ENCODE peak calls at places on chromosomes 3 and 15, in eight cellular contexts. O is Calu3, H is progenitor cell of endocrine pancreas, N is mesothelial cell of epicardium, L is D721Med, M is keratinocyte, Q is CD14-positive monocyte, R is fibroblast of pulmonary artery. S is an unnamed sample.

GRCh38 chr3:81871358-81872152 is 110.1 kb upstream of the GBE1 start:
- DNase-seq in O (no peak), H (no peak), N (no peak), L (no peak), M (no peak), Q (no peak), R (peak), S (no peak)

GRCh38 chr3:170977911-170978310 is 48.6 kb downstream of the SLC2A2 start:
- DNase-seq in O (no peak), H (no peak), N (no peak), L (no peak), M (no peak), Q (no peak), R (peak), S (no peak)

GRCh38 chr15:89307791-89308190 is 26.8 kb downstream of the POLG start:
- DNase-seq in O (no peak), H (no peak), N (no peak), L (no peak), M (no peak), Q (no peak), R (peak), S (no peak)

GRCh38 chr3:151434151-151434890 is 26.5 kb downstream of the IGSF10 start:
- DNase-seq in O (peak), H (no peak), N (no peak), L (no peak), M (peak), Q (no peak), R (peak), S (no peak)

GRCh38 chr3:34863485-34863884 is 775.8 kb upstream of the ARPP21 start:
- DNase-seq in O (no peak), H (no peak), N (no peak), L (no peak), M (no peak), Q (no peak), R (no peak), S (no peak)

GRCh38 chr3:10228248-10228950 is 19.9 kb upstream of the TATDN2 start:
- DNase-seq in O (no peak), H (no peak), N (no peak), L (no peak), M (no peak), Q (peak), R (peak), S (no peak)

GRCh38 chr15:39939487-39940452 is 5.9 kb downstream of the EIF2AK4 start:
- DNase-seq in O (no peak), H (no peak), N (no peak), L (no peak), M (no peak), Q (no peak), R (no peak), S (no peak)

GRCh38 chr3:115660646-115661442 is 37.5 kb downstream of the GAP43 start:
- DNase-seq in O (no peak), H (no peak), N (no peak), L (no peak), M (no peak), Q (no peak), R (no peak), S (no peak)

GRCh38 chr3:122356402-122356801 is 26.6 kb downstream of the MIX23 start:
- DNase-seq in O (peak), H (no peak), N (no peak), L (no peak), M (no peak), Q (no peak), R (peak), S (peak)

GRCh38 chr3:123312331-123313265 is 110.9 kb downstream of the SEC22A start:
- DNase-seq in O (no peak), H (no peak), N (no peak), L (no peak), M (no peak), Q (no peak), R (no peak), S (no peak)

GRCh38 chr3:66372681-66373350 is 128.0 kb downstream of the LRIG1 start:
- DNase-seq in O (no peak), H (no peak), N (no peak), L (no peak), M (no peak), Q (no peak), R (peak), S (peak)

GRCh38 chr15:75551076-75551475 is 28.0 kb downstream of the PTPN9 start:
- DNase-seq in O (no peak), H (no peak), N (no peak), L (no peak), M (no peak), Q (no peak), R (no peak), S (no peak)

GRCh38 chr3:55490194-55490913 is 3.2 kb upstream of the WNT5A start:
- DNase-seq in O (no peak), H (no peak), N (no peak), L (no peak), M (no peak), Q (no peak), R (no peak), S (no peak)

GRCh38 chr3:100634493-100635272 is 25.3 kb downstream of the ADGRG7 start:
- DNase-seq in O (peak), H (no peak), N (no peak), L (no peak), M (no peak), Q (no peak), R (peak), S (peak)

GRCh38 chr15:70854669-70854976 is 666 bp upstream of the LARP6 start:
- DNase-seq in O (no peak), H (no peak), N (no peak), L (no peak), M (no peak), Q (no peak), R (peak), S (no peak)

GRCh38 chr3:54830658-54831057 is 97.2 kb downstream of the LRTM1 start:
- DNase-seq in O (peak), H (no peak), N (no peak), L (no peak), M (peak), Q (no peak), R (peak), S (peak)

GRCh38 chr15:83747050-83747717 is 93.3 kb downstream of the ADAMTSL3 start:
- DNase-seq in O (peak), H (no peak), N (no peak), L (no peak), M (no peak), Q (no peak), R (peak), S (no peak)

GRCh38 chr3:151058742-151059141 is 26.7 kb upstream of the MED12L start:
- DNase-seq in O (no peak), H (no peak), N (no peak), L (no peak), M (no peak), Q (no peak), R (no peak), S (no peak)

GRCh38 chr15:91867581-91868026 is 14.1 kb downstream of the SLCO3A1 start:
- DNase-seq in O (peak), H (no peak), N (no peak), L (no peak), M (peak), Q (no peak), R (peak), S (no peak)

GRCh38 chr3:169505577-169506155 is 157.8 kb downstream of the MECOM start:
- DNase-seq in O (peak), H (no peak), N (no peak), L (no peak), M (no peak), Q (no peak), R (no peak), S (no peak)

GRCh38 chr3:73740041-73740440 is 115.3 kb upstream of the PDZRN3 start:
- DNase-seq in O (no peak), H (no peak), N (no peak), L (no peak), M (no peak), Q (no peak), R (peak), S (no peak)

GRCh38 chr3:36362973-36363372 is 17.3 kb upstream of the STAC start:
- DNase-seq in O (peak), H (no peak), N (no peak), L (no peak), M (peak), Q (no peak), R (peak), S (no peak)

GRCh38 chr15:88529021-88529630 is 17.4 kb downstream of the DET1 start:
- DNase-seq in O (no peak), H (no peak), N (no peak), L (no peak), M (no peak), Q (no peak), R (peak), S (no peak)

GRCh38 chr3:151171145-151171544 is 31.9 kb downstream of the GPR171 start:
- DNase-seq in O (no peak), H (no peak), N (no peak), L (no peak), M (no peak), Q (peak), R (no peak), S (no peak)

GRCh38 chr3:37862219-37862711 is 585 bp downstream of the CTDSPL start:
- DNase-seq in O (peak), H (peak), N (peak), L (no peak), M (no peak), Q (no peak), R (peak), S (peak)

GRCh38 chr15:33639968-33640367 is 328.3 kb upstream of the CHRM5 start:
- DNase-seq in O (no peak), H (no peak), N (no peak), L (no peak), M (no peak), Q (no peak), R (no peak), S (no peak)

GRCh38 chr3:101266566-101266965 is 53.8 kb downstream of the IMPG2 start:
- DNase-seq in O (no peak), H (no peak), N (no peak), L (no peak), M (no peak), Q (no peak), R (no peak), S (no peak)

DNA sequence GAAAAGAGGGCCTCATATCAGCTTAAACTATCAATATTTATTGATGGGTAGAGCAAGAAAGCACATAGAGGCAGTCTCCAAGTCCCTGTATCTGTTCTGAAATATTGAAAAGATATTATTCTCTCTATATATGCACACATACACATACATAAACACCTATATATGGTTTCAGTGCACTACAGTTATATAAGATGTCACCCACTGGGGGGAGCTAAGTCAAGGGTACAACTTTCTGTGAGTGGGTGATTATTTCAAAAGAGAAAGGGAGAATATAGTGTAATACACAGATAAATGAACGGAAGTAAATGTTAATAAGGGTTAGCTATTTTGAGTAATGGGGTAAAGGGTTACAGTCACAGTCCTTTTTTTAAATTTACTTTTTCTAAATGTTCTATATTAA is 8.8 kb downstream of the SNTN start:
- DNase-seq in O (peak), H (no peak), N (no peak), L (no peak), M (no peak), Q (no peak), R (peak), S (no peak)
- TF ChIP-seq CTCF in O (no peak), H (peak), N (no peak), L (peak), M (no peak), Q (peak), R (peak), S (no peak)

GRCh38 chr3:87498358-87499080 is 222.1 kb upstream of the POU1F1 start:
- DNase-seq in O (no peak), H (no peak), N (no peak), L (no peak), M (no peak), Q (no peak), R (no peak), S (no peak)

GRCh38 chr3:87509401-87509800 is 233.0 kb upstream of the POU1F1 start:
- DNase-seq in O (no peak), H (no peak), N (no peak), L (peak), M (no peak), Q (no peak), R (no peak), S (no peak)

GRCh38 chr3:87501076-87501475 is 224.7 kb upstream of the POU1F1 start:
- DNase-seq in O (no peak), H (no peak), N (no peak), L (no peak), M (no peak), Q (no peak), R (no peak), S (no peak)

GRCh38 chr3:87507753-87508152 is 231.4 kb upstream of the POU1F1 start:
- DNase-seq in O (no peak), H (no peak), N (no peak), L (no peak), M (no peak), Q (no peak), R (no peak), S (no peak)

GRCh38 chr3:87503901-87504498 is 227.6 kb upstream of the POU1F1 start:
- DNase-seq in O (peak), H (no peak), N (no peak), L (peak), M (peak), Q (no peak), R (peak), S (peak)
- TF ChIP-seq CTCF in O (peak), H (peak), N (peak), L (peak), M (peak), Q (peak), R (peak), S (peak)

GRCh38 chr3:129022114-129022994 is 21.2 kb downstream of the EFCC1 start:
- DNase-seq in O (no peak), H (no peak), N (peak), L (no peak), M (no peak), Q (no peak), R (peak), S (no peak)

GRCh38 chr3:129025691-129026435 is 24.8 kb downstream of the EFCC1 start:
- DNase-seq in O (no peak), H (no peak), N (no peak), L (no peak), M (no peak), Q (no peak), R (no peak), S (no peak)

GRCh38 chr3:129025108-129025507 is 24.0 kb downstream of the EFCC1 start:
- DNase-seq in O (no peak), H (no peak), N (no peak), L (no peak), M (no peak), Q (no peak), R (no peak), S (no peak)

GRCh38 chr3:129022995-129023332 is 21.9 kb downstream of the EFCC1 start:
- DNase-seq in O (no peak), H (no peak), N (no peak), L (no peak), M (no peak), Q (no peak), R (no peak), S (no peak)

GRCh38 chr3:129023909-129024308 is 22.8 kb downstream of the EFCC1 start:
- DNase-seq in O (peak), H (no peak), N (no peak), L (no peak), M (no peak), Q (no peak), R (peak), S (no peak)
- TF ChIP-seq CTCF in O (peak), H (peak), N (no peak), L (no peak), M (no peak), Q (no peak), R (peak), S (no peak)

GRCh38 chr15:50685191-50685975 is 1.2 kb downstream of the TRPM7 start:
- DNase-seq in O (no peak), H (no peak), N (no peak), L (no peak), M (no peak), Q (no peak), R (peak), S (no peak)
- TF ChIP-seq CTCF in O (no peak), H (no peak), N (no peak), L (no peak), M (no peak), Q (no peak), R (peak), S (no peak)

GRCh38 chr3:109071349-109072142 is 46.4 kb downstream of the MORC1 start:
- DNase-seq in O (no peak), H (no peak), N (no peak), L (no peak), M (no peak), Q (no peak), R (no peak), S (no peak)
- TF ChIP-seq CTCF in O (no peak), H (no peak), N (no peak), L (peak), M (peak), Q (no peak), R (no peak), S (no peak)

GRCh38 chr3:87792532-87793321 is 266.1 kb downstream of the CGGBP1 start:
- DNase-seq in O (peak), H (peak), N (peak), L (peak), M (no peak), Q (no peak), R (no peak), S (peak)
- TF ChIP-seq CTCF in O (no peak), H (peak), N (no peak), L (no peak), M (no peak), Q (no peak), R (no peak), S (peak)